ENCODE peak calls at places on chromosomes 3 and 15, in nine cellular contexts. T, F, P, U, O, V, B, Q and K are unnamed samples.
A peak's percentile ranks its signal among the peaks of the same experiment; 100 is the strongest.

GRCh38 chr3:120741837-120742197 is 499 bp downstream of the RABL3 start:
- DNase-seq in T (no peak), F (no peak), P (no peak), U (no peak), O (no peak), V (no peak), B (no peak), Q (no peak), K (no peak)

GRCh38 chr15:62059818-62060115 is 480 bp downstream of the VPS13C start:
- DNase-seq in T (peak; percentile 64), F (no peak), P (no peak), U (peak; percentile 59), O (peak; percentile 51), V (peak; percentile 94), B (peak; percentile 53), Q (peak; percentile 69), K (peak; percentile 63)

GRCh38 chr3:113614402-113614801 is 82.0 kb downstream of the USF3 start:
- DNase-seq in T (no peak), F (no peak), P (no peak), U (no peak), O (no peak), V (no peak), B (no peak), Q (no peak), K (no peak)

GRCh38 chr3:187767266-187768032 is 22.2 kb upstream of the BCL6 start:
- DNase-seq in T (peak; percentile 80), F (no peak), P (no peak), U (no peak), O (no peak), V (no peak), B (no peak), Q (no peak), K (no peak)

GRCh38 chr3:150232992-150233451 is 175.1 kb upstream of the TSC22D2 start:
- DNase-seq in T (no peak), F (no peak), P (no peak), U (no peak), O (peak; percentile 17), V (no peak), B (peak; percentile 71), Q (no peak), K (no peak)

GRCh38 chr3:25465266-25465860 is 37.3 kb downstream of the RARB start:
- DNase-seq in T (peak; percentile 64), F (no peak), P (no peak), U (no peak), O (no peak), V (peak; percentile 2), B (no peak), Q (no peak), K (no peak)

GRCh38 chr3:113436794-113437193 is 4.5 kb downstream of the CFAP44 start:
- DNase-seq in T (peak; percentile 78), F (no peak), P (no peak), U (no peak), O (no peak), V (peak; percentile 37), B (no peak), Q (no peak), K (no peak)

GRCh38 chr3:8416965-8417364 is 84.7 kb upstream of the LMCD1 start:
- DNase-seq in T (peak; percentile 31), F (no peak), P (no peak), U (no peak), O (peak; percentile 75), V (peak; percentile 17), B (peak; percentile 66), Q (peak; percentile 56), K (peak; percentile 34)

GRCh38 chr3:23402728-23403505 is 199.8 kb downstream of the UBE2E2 start:
- DNase-seq in T (no peak), F (no peak), P (no peak), U (no peak), O (no peak), V (peak; percentile 37), B (no peak), Q (no peak), K (no peak)

GRCh38 chr3:62371735-62372591 is 1.4 kb downstream of the FEZF2 start:
- DNase-seq in T (no peak), F (no peak), P (peak; percentile 37), U (no peak), O (no peak), V (no peak), B (no peak), Q (no peak), K (peak; percentile 1)

GRCh38 chr3:64437126-64437525 is 211.9 kb upstream of the PRICKLE2 start:
- DNase-seq in T (no peak), F (no peak), P (no peak), U (no peak), O (no peak), V (no peak), B (no peak), Q (no peak), K (no peak)

GRCh38 chr3:71517206-71517855 is 66.2 kb downstream of the FOXP1 start:
- DNase-seq in T (no peak), F (no peak), P (no peak), U (no peak), O (no peak), V (no peak), B (no peak), Q (no peak), K (no peak)

GRCh38 chr15:46277994-46278885 is 643.4 kb downstream of the SQOR start:
- DNase-seq in T (no peak), F (no peak), P (no peak), U (no peak), O (no peak), V (no peak), B (no peak), Q (no peak), K (no peak)

GRCh38 chr3:149717391-149718056 is 34.8 kb downstream of the COMMD2 start:
- DNase-seq in T (peak; percentile 59), F (no peak), P (peak; percentile 35), U (no peak), O (peak; percentile 67), V (peak; percentile 76), B (peak; percentile 84), Q (no peak), K (peak; percentile 74)

GRCh38 chr3:45100998-45101407 is 45.2 kb downstream of the CDCP1 start:
- DNase-seq in T (no peak), F (no peak), P (no peak), U (no peak), O (no peak), V (no peak), B (peak; percentile 9), Q (no peak), K (no peak)

DNA sequence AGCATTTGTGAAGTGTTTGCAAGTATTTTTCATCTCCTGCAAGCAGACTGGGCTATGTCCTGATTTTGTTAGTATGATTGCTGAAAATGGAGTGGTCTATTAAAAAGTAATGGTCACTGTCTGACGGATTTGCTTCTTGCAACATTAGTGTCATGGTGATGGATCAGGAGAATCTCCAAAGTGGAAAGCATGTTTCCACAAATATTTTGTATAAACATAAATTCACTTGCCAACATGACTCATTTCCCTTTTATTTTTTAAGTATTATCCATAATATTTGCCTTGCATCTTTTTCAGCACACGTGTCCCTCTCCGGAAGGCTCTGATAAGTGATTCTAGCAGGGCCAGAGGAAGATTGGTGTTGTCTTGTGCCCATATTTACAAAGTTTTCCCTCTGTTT is 27.4 kb upstream of the CACNA2D3 start:
- DNase-seq in T (no peak), F (no peak), P (no peak), U (no peak), O (no peak), V (no peak), B (no peak), Q (no peak), K (no peak)
- TF ChIP-seq CTCF in T (no peak), F (no peak), P (no peak), U (no peak), O (no peak), V (no peak), B (no peak), Q (no peak), K (no peak)

GRCh38 chr3:182490601-182491485 is 302.5 kb upstream of the ATP11B start:
- DNase-seq in T (peak; percentile 31), F (no peak), P (peak; percentile 18), U (no peak), O (no peak), V (peak; percentile 34), B (peak; percentile 69), Q (no peak), K (peak; percentile 54)
- TF ChIP-seq CTCF in T (peak; percentile 52), F (peak; percentile 42), P (peak; percentile 66), U (no peak), O (peak; percentile 26), V (peak; percentile 28), B (peak; percentile 73), Q (peak; percentile 20), K (peak; percentile 70)

GRCh38 chr3:28110884-28111283 is 130.5 kb upstream of the CMC1 start:
- DNase-seq in T (no peak), F (no peak), P (no peak), U (no peak), O (no peak), V (no peak), B (no peak), Q (no peak), K (no peak)
- TF ChIP-seq CTCF in T (no peak), F (no peak), P (no peak), U (no peak), O (no peak), V (no peak), B (no peak), Q (no peak), K (no peak)

GRCh38 chr3:107644631-107645030 is 121.9 kb downstream of the BBX start:
- DNase-seq in T (peak; percentile 57), F (no peak), P (no peak), U (no peak), O (no peak), V (no peak), B (no peak), Q (no peak), K (no peak)

GRCh38 chr3:107641572-107642307 is 119.0 kb downstream of the BBX start:
- DNase-seq in T (no peak), F (no peak), P (no peak), U (no peak), O (no peak), V (peak; percentile 20), B (no peak), Q (no peak), K (no peak)

GRCh38 chr3:107637416-107638182 is 114.8 kb downstream of the BBX start:
- DNase-seq in T (no peak), F (no peak), P (no peak), U (no peak), O (no peak), V (no peak), B (no peak), Q (no peak), K (no peak)

DNA sequence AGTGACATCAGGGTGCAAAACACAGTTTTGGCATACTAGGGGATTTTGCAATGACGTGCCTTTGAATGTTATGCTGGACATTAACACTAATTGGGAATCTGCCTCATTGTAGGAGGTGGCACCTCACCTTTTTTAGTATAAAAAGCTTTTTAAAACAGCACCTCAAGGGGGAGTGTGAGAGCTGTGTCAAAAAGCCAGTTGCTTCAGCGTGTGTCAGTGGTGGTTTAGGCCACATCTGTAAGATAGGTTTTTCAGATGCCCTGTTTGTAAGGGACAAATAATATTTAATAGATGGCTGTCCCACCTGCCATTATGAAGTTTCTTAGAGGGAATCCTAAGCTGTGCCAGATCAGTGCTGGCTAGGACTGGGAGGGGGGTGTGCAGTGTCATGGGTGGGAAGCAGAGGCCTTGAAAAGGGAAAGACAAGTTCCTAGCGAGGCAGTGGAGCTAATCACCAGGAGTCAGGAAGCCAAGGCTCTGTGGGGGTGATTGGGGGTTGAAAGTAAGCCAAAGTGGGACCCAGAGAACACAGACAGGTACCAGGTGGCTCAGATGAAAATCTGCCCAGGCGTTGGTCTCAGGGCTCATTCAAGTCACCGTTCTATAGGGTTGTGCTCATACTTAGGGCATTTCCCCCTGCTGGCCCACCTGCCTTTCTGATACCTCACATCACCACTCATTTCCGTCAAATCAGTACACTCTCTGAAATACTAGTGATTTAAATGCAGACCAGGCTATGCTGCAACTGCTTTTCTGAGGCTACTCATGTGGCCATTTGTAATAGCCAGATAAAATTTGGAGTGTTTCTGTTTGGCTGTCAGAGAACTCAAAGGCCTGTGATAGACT is 120.5 kb downstream of the BBX start:
- DNase-seq in T (no peak), F (no peak), P (no peak), U (no peak), O (no peak), V (peak; percentile 43), B (peak; percentile 12), Q (no peak), K (peak; percentile 10)
- TF ChIP-seq CTCF in T (peak; percentile 7), F (no peak), P (no peak), U (no peak), O (no peak), V (peak; percentile 30), B (peak; percentile 45), Q (no peak), K (peak; percentile 15)